ENCODE peak calls at places on chromosomes 3 and 15, in six cellular contexts. K is neural progenitor cell; P is cardiac fibroblast; E is osteocyte; L is H1; F is CD4-positive, alpha-beta T cell. M is an unnamed sample.

GRCh38 chr3:150232992-150233451 is 175.1 kb upstream of the TSC22D2 start:
- DNase-seq in L (no peak), E (no peak), F (no peak), P (peak; percentile 43), K (no peak), M (no peak)

GRCh38 chr15:62472616-62473299 is 307.7 kb upstream of the C2CD4B start:
- DNase-seq in P (no peak), K (peak; percentile 31), F (no peak), E (no peak), L (no peak), M (no peak)

GRCh38 chr15:61584410-61584809 is 355.3 kb upstream of the RORA start:
- DNase-seq in P (peak; percentile 10), L (no peak), K (peak; percentile 10), F (no peak), E (no peak), M (no peak)

GRCh38 chr3:99482191-99482590 is 156.2 kb upstream of the COL8A1 start:
- DNase-seq in F (no peak), L (no peak), K (no peak), E (no peak), P (peak; percentile 48), M (no peak)

GRCh38 chr3:30600572-30600971 is 5.8 kb upstream of the TGFBR2 start:
- DNase-seq in P (no peak), K (no peak), L (no peak), E (no peak), F (no peak), M (no peak)

GRCh38 chr3:29565236-29565635 is 284.4 kb downstream of the RBMS3 start:
- DNase-seq in F (no peak), P (peak; percentile 50), L (no peak), K (no peak), E (no peak), M (no peak)

GRCh38 chr3:10986592-10986991 is 6.0 kb upstream of the SLC6A1 start:
- DNase-seq in K (no peak), E (no peak), F (no peak), L (no peak), P (no peak), M (no peak)

GRCh38 chr3:123750659-123751420 is 133.3 kb downstream of the MYLK start:
- DNase-seq in E (no peak), P (peak; percentile 83), L (no peak), F (no peak), K (no peak), M (peak; percentile 78)

GRCh38 chr3:99114565-99115291 is 213.2 kb upstream of the DCBLD2 start:
- DNase-seq in P (peak; percentile 87), E (peak; percentile 84), F (no peak), K (peak; percentile 75), L (peak; percentile 41), M (no peak)

GRCh38 chr3:52339612-52340011 is 23.5 kb downstream of the DNAH1 start:
- DNase-seq in E (no peak), F (peak; percentile 12), P (peak; percentile 93), K (peak; percentile 80), L (no peak), M (peak; percentile 52)

GRCh38 chr3:122272889-122273288 is 52.2 kb upstream of the CSTA start:
- DNase-seq in E (no peak), K (no peak), L (no peak), P (no peak), F (no peak), M (no peak)

GRCh38 chr3:150227839-150228238 is 180.3 kb upstream of the TSC22D2 start:
- DNase-seq in L (peak; percentile 51), F (no peak), K (peak; percentile 94), P (peak; percentile 79), E (peak; percentile 87), M (no peak)

GRCh38 chr3:24288538-24289236 is 206.0 kb downstream of the THRB start:
- DNase-seq in E (no peak), F (no peak), P (no peak), L (no peak), K (no peak), M (no peak)

GRCh38 chr3:48974076-48974864 is 15.8 kb upstream of the P4HTM start:
- DNase-seq in K (no peak), F (no peak), E (no peak), P (no peak), L (no peak), M (no peak)

GRCh38 chr3:43017593-43018195 is 38.6 kb downstream of the GASK1A start:
- DNase-seq in L (no peak), K (no peak), P (no peak), F (no peak), E (no peak), M (no peak)

GRCh38 chr3:170637321-170637720 is 51.4 kb upstream of the SLC7A14 start:
- DNase-seq in L (no peak), E (no peak), F (no peak), P (no peak), K (peak; percentile 50), M (no peak)

GRCh38 chr15:39230205-39230916 is 350.5 kb upstream of the THBS1 start:
- DNase-seq in L (no peak), P (peak; percentile 66), E (no peak), K (no peak), F (no peak), M (no peak)

GRCh38 chr3:114867359-114867758 is 279.7 kb downstream of the ZBTB20 start:
- DNase-seq in L (no peak), E (no peak), F (no peak), K (no peak), P (no peak), M (no peak)

GRCh38 chr3:16203671-16204629 is 29.5 kb downstream of the GALNT15 start:
- DNase-seq in E (no peak), L (no peak), P (peak; percentile 48), F (no peak), K (peak; percentile 53), M (peak; percentile 48)

GRCh38 chr3:23696842-23697241 is 108.9 kb upstream of the UBE2E1 start:
- DNase-seq in E (no peak), P (peak; percentile 71), L (no peak), K (no peak), F (no peak), M (no peak)

GRCh38 chr3:174863488-174863887 is 4.4 kb downstream of the NAALADL2 start:
- DNase-seq in K (no peak), L (no peak), P (no peak), E (no peak), F (no peak), M (no peak)

DNA sequence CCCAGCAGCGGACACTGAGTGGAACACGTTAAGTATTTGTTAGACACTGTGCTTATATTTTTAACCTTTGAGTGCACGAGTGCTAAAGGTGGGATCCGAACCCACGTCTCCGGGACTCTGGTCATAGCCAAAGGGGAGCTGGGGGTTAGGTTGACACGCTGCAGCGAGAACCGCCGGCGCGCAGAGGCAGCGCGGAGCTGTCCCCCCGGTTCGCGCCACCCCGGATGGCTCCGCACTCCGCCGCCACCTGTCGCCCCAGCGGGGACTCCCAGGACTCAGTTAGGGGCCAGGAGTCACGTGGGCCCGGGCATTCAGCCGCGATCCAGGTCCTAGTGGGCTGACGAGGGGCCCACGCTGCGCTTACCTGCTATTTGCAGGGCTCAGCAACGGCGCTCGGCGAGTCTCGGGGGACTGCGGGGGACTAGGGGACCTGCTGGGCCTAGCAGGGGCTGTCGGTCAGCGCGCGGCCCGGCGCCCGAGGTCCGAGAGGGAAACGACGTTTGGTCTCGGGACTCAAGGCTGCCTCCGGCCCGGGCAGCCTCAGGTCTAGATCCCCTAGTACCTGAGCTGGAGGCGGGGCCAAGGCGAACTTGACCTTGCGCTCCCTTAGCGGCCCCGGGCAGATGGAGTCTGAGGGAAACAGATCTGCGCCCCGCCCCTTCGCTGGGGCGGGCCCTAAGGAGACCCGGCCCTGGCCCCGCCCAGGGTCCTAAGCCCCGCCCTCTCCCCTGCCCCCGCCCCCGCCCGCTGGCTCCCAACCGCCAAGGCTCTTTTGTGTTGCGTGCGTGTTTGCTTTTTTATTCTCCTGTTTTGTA is at the start of gene NMNAT3:
- DNase-seq in K (peak; percentile 92), F (peak; percentile 74), E (no peak), L (peak; percentile 83), P (peak; percentile 38), M (peak; percentile 35)
- TF ChIP-seq CTCF in K (no peak), F (no peak), E (no peak), L (no peak), P (no peak), M (peak; percentile 13)

GRCh38 chr3:169623971-169624370 is 39.5 kb downstream of the MECOM start:
- DNase-seq in P (no peak), K (no peak), E (no peak), L (no peak), F (no peak), M (peak; percentile 6)

GRCh38 chr3:169615833-169616232 is 47.7 kb downstream of the MECOM start:
- DNase-seq in L (no peak), P (no peak), F (no peak), K (no peak), E (no peak), M (no peak)

GRCh38 chr3:169624533-169624972 is 39.0 kb downstream of the MECOM start:
- DNase-seq in P (peak; percentile 6), F (no peak), E (no peak), K (no peak), L (no peak), M (no peak)

GRCh38 chr3:169618894-169619792 is 44.4 kb downstream of the MECOM start:
- DNase-seq in F (no peak), K (no peak), L (no peak), P (no peak), E (no peak), M (peak; percentile 3)

GRCh38 chr3:169619793-169620192 is 43.7 kb downstream of the MECOM start:
- DNase-seq in F (no peak), P (no peak), E (no peak), L (no peak), K (no peak), M (no peak)
- TF ChIP-seq CTCF in F (no peak), P (no peak), E (no peak), L (peak; percentile 25), K (peak; percentile 24), M (no peak)

GRCh38 chr3:186421946-186422345 is 59.9 kb upstream of the DGKG start:
- DNase-seq in E (no peak), P (peak; percentile 32), F (no peak), L (no peak), K (no peak), M (no peak)

GRCh38 chr3:186427627-186428026 is 65.6 kb upstream of the DGKG start:
- DNase-seq in E (no peak), F (no peak), K (no peak), L (no peak), P (peak; percentile 27), M (no peak)

GRCh38 chr3:186425788-186426730 is 64.0 kb upstream of the DGKG start:
- DNase-seq in L (no peak), K (peak; percentile 18), E (no peak), F (no peak), P (peak; percentile 65), M (peak; percentile 94)
- TF ChIP-seq CTCF in L (peak; percentile 52), K (peak; percentile 35), E (peak; percentile 37), F (no peak), P (peak; percentile 44), M (peak; percentile 76)

GRCh38 chr3:12840591-12841084 is 727 bp downstream of the RPL32 start:
- DNase-seq in E (no peak), P (peak; percentile 38), F (no peak), L (no peak), K (no peak), M (no peak)

GRCh38 chr3:12841085-12841969 is at the start of gene RPL32:
- DNase-seq in P (peak; percentile 99), E (peak; percentile 93), F (peak; percentile 77), L (peak; percentile 81), K (peak; percentile 96), M (peak; percentile 87)

GRCh38 chr3:12842469-12842868 is 1.1 kb upstream of the RPL32 start:
- DNase-seq in K (no peak), P (no peak), E (no peak), F (no peak), L (no peak), M (no peak)

GRCh38 chr3:12838179-12838965 is 3.0 kb downstream of the RPL32 start:
- DNase-seq in K (no peak), E (no peak), L (no peak), P (no peak), F (no peak), M (no peak)

GRCh38 chr3:12841970-12842328 is 584 bp upstream of the RPL32 start:
- DNase-seq in K (no peak), L (no peak), F (no peak), E (no peak), P (no peak), M (no peak)
- TF ChIP-seq CTCF in K (no peak), L (no peak), F (peak; percentile 40), E (peak; percentile 33), P (no peak), M (no peak)

M was measured in retinal pigment epithelial cell.